ENCODE peak calls at places on chromosome 4, in four cellular contexts. S is stimulated activated naive B cell treated with anti-CD40 and anti-IgM and Interleukin-4, amounts not matched to agents 10 μg/mL and 1 μg/mL and 100 μg/mL, for 72 hours; O is NCI-H82; C is amniotic stem cell. E is an unnamed sample.

GRCh38 chr4:141391293-141391692 is 170.6 kb downstream of the ZNF330 start:
- DNase-seq in S (no peak), O (no peak), C (no peak), E (no peak)

GRCh38 chr4:139403457-139403856 is 50.5 kb upstream of the RAB33B start:
- DNase-seq in S (no peak), O (peak), C (no peak), E (no peak)

GRCh38 chr4:5206391-5206790 is 155.1 kb downstream of the STK32B start:
- DNase-seq in S (no peak), O (peak), C (peak), E (no peak)

GRCh38 chr4:149795256-149795655 is 20.4 kb downstream of the IQCM start:
- DNase-seq in S (no peak), O (no peak), C (no peak), E (no peak)

GRCh38 chr4:3364199-3364598 is 71.4 kb downstream of the RGS12 start:
- DNase-seq in S (no peak), O (no peak), C (no peak), E (no peak)

GRCh38 chr4:24380953-24381506 is 203.3 kb downstream of the DHX15 start:
- DNase-seq in S (no peak), O (no peak), C (no peak), E (no peak)

GRCh38 chr4:4521767-4522166 is 20.1 kb downstream of the STX18 start:
- DNase-seq in S (no peak), O (no peak), C (no peak), E (no peak)

GRCh38 chr4:149549911-149550310 is 265.7 kb downstream of the IQCM start:
- DNase-seq in S (no peak), O (peak), C (no peak), E (no peak)

E was measured in mucosa of descending colon.